ENCODE peak calls at places on chromosomes 7 and 10, in ten cellular contexts. One of them, this sample, is unnamed.

GRCh38 chr7:128915271-128915819 is 4.8 kb upstream of the KCP start:
- DNase-seq in NT2/D1: no peak
- DNase-seq in lower lobe of right lung: no peak
- DNase-seq in HCT116: no peak
- DNase-seq in adrenal gland: no peak
- DNase-seq in tibial artery: peak; percentile 47
- DNase-seq in CD8-positive, alpha-beta T cell: no peak
- DNase-seq in heart left ventricle: peak; percentile 14
- DNase-seq in GM23248: no peak
- DNase-seq in transverse colon: no peak
- DNase-seq in this sample: peak; percentile 43

GRCh38 chr10:124465003-124465776 is 3.6 kb downstream of the LHPP start:
- DNase-seq in tibial artery: no peak
- DNase-seq in lower lobe of right lung: no peak
- DNase-seq in GM23248: no peak
- DNase-seq in adrenal gland: no peak
- DNase-seq in transverse colon: no peak
- DNase-seq in NT2/D1: no peak
- DNase-seq in CD8-positive, alpha-beta T cell: no peak
- DNase-seq in heart left ventricle: no peak
- DNase-seq in HCT116: no peak
- DNase-seq in this sample: no peak

GRCh38 chr7:85890244-85890811 is 703.5 kb upstream of the SEMA3D start:
- DNase-seq in transverse colon: no peak
- DNase-seq in GM23248: peak; percentile 69
- DNase-seq in NT2/D1: peak; percentile 9
- DNase-seq in HCT116: peak; percentile 6
- DNase-seq in lower lobe of right lung: no peak
- DNase-seq in heart left ventricle: no peak
- DNase-seq in adrenal gland: no peak
- DNase-seq in tibial artery: no peak
- DNase-seq in CD8-positive, alpha-beta T cell: no peak
- DNase-seq in this sample: no peak

GRCh38 chr10:35643151-35643975 is 1.3 kb upstream of the FZD8 start:
- DNase-seq in CD8-positive, alpha-beta T cell: no peak
- DNase-seq in tibial artery: peak; percentile 90
- DNase-seq in transverse colon: peak; percentile 66
- DNase-seq in heart left ventricle: peak; percentile 86
- DNase-seq in adrenal gland: peak; percentile 67
- DNase-seq in GM23248: peak; percentile 86
- DNase-seq in NT2/D1: no peak
- DNase-seq in lower lobe of right lung: peak; percentile 83
- DNase-seq in HCT116: no peak
- DNase-seq in this sample: peak; percentile 31

GRCh38 chr10:84539244-84539643 is 210.9 kb downstream of the CCSER2 start:
- DNase-seq in transverse colon: no peak
- DNase-seq in CD8-positive, alpha-beta T cell: no peak
- DNase-seq in tibial artery: no peak
- DNase-seq in NT2/D1: no peak
- DNase-seq in lower lobe of right lung: no peak
- DNase-seq in HCT116: no peak
- DNase-seq in GM23248: peak; percentile 89
- DNase-seq in adrenal gland: peak; percentile 61
- DNase-seq in heart left ventricle: no peak
- DNase-seq in this sample: no peak

GRCh38 chr10:126931548-126931947 is 26.3 kb downstream of the DOCK1 start:
- DNase-seq in NT2/D1: no peak
- DNase-seq in lower lobe of right lung: no peak
- DNase-seq in CD8-positive, alpha-beta T cell: no peak
- DNase-seq in GM23248: no peak
- DNase-seq in heart left ventricle: no peak
- DNase-seq in adrenal gland: no peak
- DNase-seq in HCT116: no peak
- DNase-seq in transverse colon: no peak
- DNase-seq in tibial artery: no peak
- DNase-seq in this sample: no peak

GRCh38 chr7:151756076-151756731 is 120.7 kb downstream of the PRKAG2 start:
- DNase-seq in NT2/D1: no peak
- DNase-seq in CD8-positive, alpha-beta T cell: peak; percentile 35
- DNase-seq in heart left ventricle: no peak
- DNase-seq in tibial artery: no peak
- DNase-seq in lower lobe of right lung: peak; percentile 51
- DNase-seq in transverse colon: peak; percentile 20
- DNase-seq in GM23248: peak; percentile 62
- DNase-seq in adrenal gland: no peak
- DNase-seq in HCT116: peak; percentile 26
- DNase-seq in this sample: peak; percentile 25

GRCh38 chr10:103691723-103692380 is 163.5 kb downstream of the SH3PXD2A start:
- DNase-seq in heart left ventricle: no peak
- DNase-seq in tibial artery: no peak
- DNase-seq in transverse colon: no peak
- DNase-seq in GM23248: peak; percentile 40
- DNase-seq in adrenal gland: no peak
- DNase-seq in HCT116: no peak
- DNase-seq in NT2/D1: no peak
- DNase-seq in lower lobe of right lung: no peak
- DNase-seq in CD8-positive, alpha-beta T cell: no peak
- DNase-seq in this sample: no peak

GRCh38 chr10:94205370-94205930 is 157.3 kb downstream of the NOC3L start:
- DNase-seq in HCT116: no peak
- DNase-seq in transverse colon: peak; percentile 12
- DNase-seq in adrenal gland: peak; percentile 72
- DNase-seq in lower lobe of right lung: no peak
- DNase-seq in GM23248: peak; percentile 13
- DNase-seq in heart left ventricle: no peak
- DNase-seq in NT2/D1: no peak
- DNase-seq in CD8-positive, alpha-beta T cell: no peak
- DNase-seq in tibial artery: no peak
- DNase-seq in this sample: no peak

DNA sequence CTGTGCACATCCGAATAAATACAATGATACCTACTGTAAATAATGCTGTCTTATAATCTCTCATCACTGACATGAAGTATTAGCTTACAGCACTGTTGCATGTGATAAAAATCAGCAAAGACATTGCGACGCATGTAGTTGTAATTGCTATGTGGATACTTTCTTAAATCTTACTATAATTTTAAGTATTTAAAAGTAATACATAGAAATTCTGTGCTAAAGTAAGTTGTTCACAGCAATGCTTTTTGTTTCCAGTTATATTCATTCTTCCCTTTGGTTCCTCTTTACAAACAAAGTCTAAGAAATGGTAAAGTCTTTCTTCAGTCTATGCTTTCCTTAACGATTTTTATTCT is 113.7 kb upstream of the DGKB start:
- DNase-seq in HCT116: no peak
- DNase-seq in NT2/D1: no peak
- DNase-seq in heart left ventricle: no peak
- DNase-seq in adrenal gland: no peak
- DNase-seq in lower lobe of right lung: no peak
- DNase-seq in tibial artery: no peak
- DNase-seq in CD8-positive, alpha-beta T cell: no peak
- DNase-seq in GM23248: no peak
- DNase-seq in transverse colon: no peak
- DNase-seq in this sample: no peak
- H3K4me1 ChIP-seq in HCT116: peaks cover 21% of the 10 kb centered on the region
- H3K4me1 ChIP-seq in NT2/D1: no peaks in the 10 kb centered on the region
- H3K4me1 ChIP-seq in heart left ventricle: no peaks in the 10 kb centered on the region
- H3K4me1 ChIP-seq in adrenal gland: no peaks in the 10 kb centered on the region
- H3K4me1 ChIP-seq in lower lobe of right lung: no peaks in the 10 kb centered on the region
- H3K4me1 ChIP-seq in tibial artery: no peaks in the 10 kb centered on the region
- H3K4me1 ChIP-seq in CD8-positive, alpha-beta T cell: no peaks in the 10 kb centered on the region
- H3K4me1 ChIP-seq in GM23248: no peaks in the 10 kb centered on the region
- H3K4me1 ChIP-seq in transverse colon: peaks cover 14% of the 10 kb centered on the region
- H3K4me1 ChIP-seq in this sample: no peaks in the 10 kb centered on the region

GRCh38 chr10:43417950-43418768 is 9.2 kb upstream of the HNRNPF start:
- DNase-seq in CD8-positive, alpha-beta T cell: peak; percentile 33
- DNase-seq in heart left ventricle: no peak
- DNase-seq in adrenal gland: no peak
- DNase-seq in transverse colon: no peak
- DNase-seq in GM23248: no peak
- DNase-seq in tibial artery: no peak
- DNase-seq in lower lobe of right lung: no peak
- DNase-seq in HCT116: no peak
- DNase-seq in NT2/D1: no peak
- DNase-seq in this sample: no peak
- H3K36me3 ChIP-seq in CD8-positive, alpha-beta T cell: no peaks in the 10 kb centered on the region
- H3K36me3 ChIP-seq in heart left ventricle: no peaks in the 10 kb centered on the region
- H3K36me3 ChIP-seq in adrenal gland: no peaks in the 10 kb centered on the region
- H3K36me3 ChIP-seq in transverse colon: no peaks in the 10 kb centered on the region
- H3K36me3 ChIP-seq in GM23248: no peaks in the 10 kb centered on the region
- H3K36me3 ChIP-seq in tibial artery: no peaks in the 10 kb centered on the region
- H3K36me3 ChIP-seq in lower lobe of right lung: no peaks in the 10 kb centered on the region
- H3K36me3 ChIP-seq in HCT116: no peaks in the 10 kb centered on the region
- H3K36me3 ChIP-seq in NT2/D1: no peaks in the 10 kb centered on the region
- H3K36me3 ChIP-seq in this sample: no peaks in the 10 kb centered on the region

DNA sequence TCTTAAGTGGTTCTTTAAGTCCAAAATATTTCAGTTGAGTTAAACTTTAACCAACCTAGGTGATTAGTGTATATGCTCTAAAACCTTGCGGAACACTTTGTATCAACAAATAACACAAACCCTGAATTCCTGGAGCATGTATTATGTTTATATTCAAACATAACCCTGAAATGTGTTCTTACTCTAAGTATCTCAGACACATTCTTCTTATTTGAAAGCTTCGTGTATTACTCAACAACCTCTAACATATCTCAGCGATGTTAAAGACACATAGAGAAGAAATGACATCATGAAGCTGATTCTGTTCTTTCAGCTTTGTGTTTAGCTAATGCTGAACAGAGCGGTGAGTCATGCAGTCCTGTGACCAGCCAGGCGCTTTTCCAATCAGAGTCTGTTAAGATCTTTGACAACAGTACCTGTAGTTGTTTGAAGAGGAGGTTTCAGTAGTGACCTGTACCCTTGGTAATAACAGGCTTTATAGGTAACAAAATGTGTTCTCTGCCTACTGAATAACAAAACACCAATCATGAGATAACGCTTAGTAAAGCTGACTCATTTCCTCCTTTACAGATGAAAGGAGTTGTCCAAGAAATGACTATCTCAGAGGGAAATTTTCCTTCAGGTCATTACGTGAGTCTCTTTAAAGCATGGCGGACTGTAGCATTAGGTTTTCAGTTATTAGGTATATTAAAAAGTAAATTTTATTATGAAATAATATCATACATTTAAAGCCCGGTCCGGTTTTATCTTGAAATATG is 67.3 kb upstream of the KLF6 start:
- DNase-seq in lower lobe of right lung: peak; percentile 82
- DNase-seq in adrenal gland: peak; percentile 74
- DNase-seq in HCT116: peak; percentile 99
- DNase-seq in transverse colon: peak; percentile 88
- DNase-seq in heart left ventricle: peak; percentile 74
- DNase-seq in NT2/D1: peak; percentile 20
- DNase-seq in tibial artery: peak; percentile 90
- DNase-seq in GM23248: peak; percentile 99
- DNase-seq in CD8-positive, alpha-beta T cell: peak; percentile 35
- DNase-seq in this sample: peak; percentile 93
- H3K4me1 ChIP-seq in lower lobe of right lung: peaks cover 47% of the 10 kb centered on the region
- H3K4me1 ChIP-seq in adrenal gland: peaks cover 21% of the 10 kb centered on the region
- H3K4me1 ChIP-seq in HCT116: peaks cover 61% of the 10 kb centered on the region
- H3K4me1 ChIP-seq in transverse colon: peaks cover 43% of the 10 kb centered on the region
- H3K4me1 ChIP-seq in heart left ventricle: peaks cover 24% of the 10 kb centered on the region
- H3K4me1 ChIP-seq in NT2/D1: peaks cover 3% of the 10 kb centered on the region
- H3K4me1 ChIP-seq in tibial artery: no peaks in the 10 kb centered on the region
- H3K4me1 ChIP-seq in GM23248: peaks cover 46% of the 10 kb centered on the region
- H3K4me1 ChIP-seq in CD8-positive, alpha-beta T cell: no peaks in the 10 kb centered on the region
- H3K4me1 ChIP-seq in this sample: peaks cover 21% of the 10 kb centered on the region

GRCh38 chr7:76056241-76056640 is 8.3 kb downstream of the MDH2 start:
- DNase-seq in lower lobe of right lung: no peak
- DNase-seq in GM23248: no peak
- DNase-seq in CD8-positive, alpha-beta T cell: no peak
- DNase-seq in tibial artery: no peak
- DNase-seq in HCT116: no peak
- DNase-seq in adrenal gland: no peak
- DNase-seq in heart left ventricle: no peak
- DNase-seq in transverse colon: no peak
- DNase-seq in NT2/D1: no peak
- DNase-seq in this sample: no peak

GRCh38 chr7:76051840-76052239 is 3.9 kb downstream of the MDH2 start:
- DNase-seq in adrenal gland: no peak
- DNase-seq in GM23248: no peak
- DNase-seq in NT2/D1: no peak
- DNase-seq in heart left ventricle: no peak
- DNase-seq in transverse colon: no peak
- DNase-seq in tibial artery: no peak
- DNase-seq in HCT116: no peak
- DNase-seq in CD8-positive, alpha-beta T cell: no peak
- DNase-seq in lower lobe of right lung: no peak
- DNase-seq in this sample: no peak

GRCh38 chr7:76053461-76053860 is 5.6 kb downstream of the MDH2 start:
- DNase-seq in heart left ventricle: no peak
- DNase-seq in NT2/D1: no peak
- DNase-seq in CD8-positive, alpha-beta T cell: no peak
- DNase-seq in HCT116: no peak
- DNase-seq in transverse colon: no peak
- DNase-seq in tibial artery: no peak
- DNase-seq in adrenal gland: no peak
- DNase-seq in lower lobe of right lung: no peak
- DNase-seq in GM23248: no peak
- DNase-seq in this sample: no peak

GRCh38 chr7:76057103-76057812 is 9.4 kb downstream of the MDH2 start:
- DNase-seq in GM23248: no peak
- DNase-seq in CD8-positive, alpha-beta T cell: no peak
- DNase-seq in lower lobe of right lung: no peak
- DNase-seq in HCT116: no peak
- DNase-seq in heart left ventricle: no peak
- DNase-seq in tibial artery: no peak
- DNase-seq in transverse colon: no peak
- DNase-seq in adrenal gland: peak; percentile 46
- DNase-seq in NT2/D1: no peak
- DNase-seq in this sample: no peak

DNA sequence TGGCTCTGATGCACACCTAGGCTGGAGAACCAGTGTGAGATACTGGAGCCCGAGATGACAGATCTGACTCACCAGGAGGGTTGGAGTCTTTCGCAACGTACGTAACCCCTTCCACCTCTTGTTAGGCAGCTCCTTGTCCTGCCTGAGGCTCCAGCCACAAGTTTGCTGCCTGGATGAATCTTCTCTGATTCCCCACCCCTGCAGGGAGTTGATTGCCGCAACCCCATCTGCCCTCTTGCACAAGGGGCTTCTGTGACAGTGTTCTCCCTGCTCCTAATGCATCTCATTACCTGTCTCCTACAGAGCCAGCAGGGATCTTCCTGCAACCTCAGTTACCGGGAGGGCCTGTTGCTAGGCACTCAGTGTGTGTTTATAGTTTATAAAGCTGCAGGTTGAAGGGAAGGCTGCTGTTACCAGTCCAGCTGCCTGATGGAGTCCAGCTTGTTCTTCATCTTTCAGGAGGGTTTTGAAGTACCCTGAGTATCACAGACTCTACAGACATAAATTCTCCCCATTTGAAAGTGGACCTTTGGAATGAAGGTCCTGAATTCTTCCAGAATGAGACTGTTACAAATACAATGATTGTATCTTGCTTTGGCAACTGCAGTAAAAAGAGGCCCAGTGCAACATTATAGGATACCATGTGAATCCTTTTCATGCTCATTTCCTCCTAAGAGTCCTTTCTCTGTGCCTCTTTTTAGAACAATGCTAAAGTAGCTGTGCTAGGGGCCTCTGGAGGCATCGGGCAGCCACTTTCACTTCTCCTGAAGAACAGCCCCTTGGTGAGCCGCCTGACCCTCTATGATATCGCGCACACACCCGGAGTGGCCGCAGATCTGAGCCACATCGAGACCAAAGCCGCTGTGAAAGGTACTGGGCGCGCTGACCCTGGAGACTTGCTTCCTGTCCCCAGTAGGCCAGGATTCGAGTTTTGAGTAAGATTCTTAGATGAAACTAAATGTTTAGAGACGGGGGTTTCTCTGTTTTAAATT is 6.5 kb downstream of the MDH2 start:
- DNase-seq in heart left ventricle: no peak
- DNase-seq in NT2/D1: peak; percentile 38
- DNase-seq in lower lobe of right lung: no peak
- DNase-seq in GM23248: peak; percentile 74
- DNase-seq in transverse colon: no peak
- DNase-seq in HCT116: no peak
- DNase-seq in CD8-positive, alpha-beta T cell: no peak
- DNase-seq in tibial artery: no peak
- DNase-seq in adrenal gland: peak; percentile 73
- DNase-seq in this sample: no peak
- H3K36me3 ChIP-seq in heart left ventricle: peaks cover 71% of the 10 kb centered on the region
- H3K36me3 ChIP-seq in NT2/D1: peaks cover 74% of the 10 kb centered on the region
- H3K36me3 ChIP-seq in lower lobe of right lung: peaks cover 65% of the 10 kb centered on the region
- H3K36me3 ChIP-seq in GM23248: peaks cover 34% of the 10 kb centered on the region
- H3K36me3 ChIP-seq in transverse colon: peaks cover 19% of the 10 kb centered on the region
- H3K36me3 ChIP-seq in HCT116: peaks cover 27% of the 10 kb centered on the region
- H3K36me3 ChIP-seq in CD8-positive, alpha-beta T cell: peaks cover 26% of the 10 kb centered on the region
- H3K36me3 ChIP-seq in tibial artery: peaks cover 65% of the 10 kb centered on the region
- H3K36me3 ChIP-seq in adrenal gland: no peaks in the 10 kb centered on the region
- H3K36me3 ChIP-seq in this sample: peaks cover 4% of the 10 kb centered on the region

This sample was measured in Peyer's patch.